ENCODE peak calls at places on chromosomes 12 and 14, in six cellular contexts. Y is psoas muscle, D is PC-3, R is lower leg skin, M is PC-9, L is heart left ventricle. T is an unnamed sample.

GRCh38 chr14:102239231-102239630 is 65.7 kb downstream of the MOK start:
- DNase-seq in M (no peak), Y (no peak), L (no peak), R (no peak), D (no peak), T (no peak)

GRCh38 chr14:59188461-59189280 is at the start of gene DAAM1:
- DNase-seq in R (peak), M (peak), D (peak), L (peak), Y (peak), T (peak)

GRCh38 chr14:79516009-79516408 is 695.3 kb downstream of the DIO2 start:
- DNase-seq in L (no peak), Y (no peak), M (no peak), R (no peak), D (no peak), T (no peak)

GRCh38 chr12:1614360-1614759 is 14.7 kb upstream of the WNT5B start:
- DNase-seq in D (no peak), Y (no peak), L (no peak), R (no peak), M (no peak), T (no peak)

GRCh38 chr12:38695057-38695456 is 210.3 kb downstream of the CPNE8 start:
- DNase-seq in L (no peak), Y (no peak), D (no peak), R (no peak), M (no peak), T (no peak)

GRCh38 chr12:80936353-80936641 is 1.4 kb downstream of the LIN7A start:
- DNase-seq in Y (no peak), L (no peak), M (no peak), D (no peak), R (no peak), T (no peak)

GRCh38 chr14:105087963-105088811 is 23.0 kb upstream of the GPR132 start:
- DNase-seq in D (peak), L (peak), M (peak), Y (no peak), R (peak), T (peak)

GRCh38 chr12:124720019-124720686 is 143.5 kb downstream of the SCARB1 start:
- DNase-seq in L (no peak), R (no peak), D (peak), Y (no peak), M (peak), T (no peak)

GRCh38 chr12:13000935-13001724 is 1.1 kb upstream of the HEBP1 start:
- DNase-seq in R (peak), D (peak), Y (peak), M (peak), L (peak), T (peak)

GRCh38 chr12:86170051-86170450 is 86.1 kb downstream of the MGAT4C start:
- DNase-seq in R (no peak), Y (no peak), L (no peak), M (no peak), D (no peak), T (no peak)

GRCh38 chr14:24382103-24382377 is 14.1 kb downstream of the NFATC4 start:
- DNase-seq in Y (no peak), D (no peak), M (no peak), L (no peak), R (peak), T (no peak)

GRCh38 chr14:68659021-68659931 is 133.6 kb downstream of the ZFP36L1 start:
- DNase-seq in L (no peak), Y (no peak), M (peak), D (no peak), R (peak), T (no peak)

GRCh38 chr12:110935588-110935987 is 15.2 kb upstream of the MYL2 start:
- DNase-seq in M (no peak), L (no peak), Y (no peak), D (no peak), R (peak), T (no peak)

GRCh38 chr12:52964556-52965336 is 15.8 kb downstream of the KRT18 start:
- DNase-seq in L (no peak), D (no peak), Y (no peak), M (no peak), R (no peak), T (no peak)

GRCh38 chr12:25558566-25558965 is 5.5 kb upstream of the LMNTD1 start:
- DNase-seq in Y (no peak), L (no peak), M (no peak), D (no peak), R (no peak), T (no peak)

GRCh38 chr14:105338392-105338791 is 23.8 kb downstream of the PACS2 start:
- DNase-seq in Y (no peak), M (no peak), R (no peak), D (no peak), L (no peak), T (no peak)

GRCh38 chr12:62783881-62784280 is 151.1 kb downstream of the PPM1H start:
- DNase-seq in D (no peak), L (no peak), Y (no peak), M (no peak), R (no peak), T (no peak)

GRCh38 chr14:99179946-99180345 is 92.1 kb downstream of the BCL11B start:
- DNase-seq in M (no peak), L (no peak), R (no peak), Y (no peak), D (no peak), T (peak)

GRCh38 chr14:65910108-65910507 is 497.6 kb downstream of the FUT8 start:
- DNase-seq in D (peak), L (no peak), M (no peak), Y (no peak), R (no peak), T (no peak)

GRCh38 chr12:92759634-92760268 is 57.0 kb downstream of the PLEKHG7 start:
- DNase-seq in M (peak), L (no peak), R (no peak), D (peak), Y (no peak), T (no peak)

GRCh38 chr12:87952850-87953249 is 76.4 kb downstream of the C12orf50 start:
- DNase-seq in R (no peak), L (no peak), D (no peak), Y (no peak), M (no peak), T (no peak)

GRCh38 chr14:28676481-28676880 is 90.1 kb upstream of the FOXG1 start:
- DNase-seq in R (no peak), D (peak), Y (no peak), M (no peak), L (no peak), T (no peak)

GRCh38 chr12:62781136-62781880 is 153.6 kb downstream of the PPM1H start:
- DNase-seq in D (no peak), R (no peak), Y (no peak), M (no peak), L (no peak), T (no peak)

GRCh38 chr12:70960484-70960883 is 39.9 kb upstream of the PTPRR start:
- DNase-seq in L (no peak), R (no peak), Y (no peak), M (no peak), D (no peak), T (no peak)

GRCh38 chr12:14366211-14366762 is 805 bp downstream of the ATF7IP start:
- DNase-seq in M (no peak), Y (no peak), R (no peak), L (no peak), D (peak), T (no peak)

GRCh38 chr14:37569729-37570128 is 25.3 kb downstream of the FOXA1 start:
- DNase-seq in D (no peak), R (no peak), M (no peak), Y (no peak), L (no peak), T (no peak)

GRCh38 chr14:88296343-88296742 is 26.7 kb downstream of the KCNK10 start:
- DNase-seq in L (no peak), Y (no peak), D (no peak), M (no peak), R (no peak), T (no peak)

DNA sequence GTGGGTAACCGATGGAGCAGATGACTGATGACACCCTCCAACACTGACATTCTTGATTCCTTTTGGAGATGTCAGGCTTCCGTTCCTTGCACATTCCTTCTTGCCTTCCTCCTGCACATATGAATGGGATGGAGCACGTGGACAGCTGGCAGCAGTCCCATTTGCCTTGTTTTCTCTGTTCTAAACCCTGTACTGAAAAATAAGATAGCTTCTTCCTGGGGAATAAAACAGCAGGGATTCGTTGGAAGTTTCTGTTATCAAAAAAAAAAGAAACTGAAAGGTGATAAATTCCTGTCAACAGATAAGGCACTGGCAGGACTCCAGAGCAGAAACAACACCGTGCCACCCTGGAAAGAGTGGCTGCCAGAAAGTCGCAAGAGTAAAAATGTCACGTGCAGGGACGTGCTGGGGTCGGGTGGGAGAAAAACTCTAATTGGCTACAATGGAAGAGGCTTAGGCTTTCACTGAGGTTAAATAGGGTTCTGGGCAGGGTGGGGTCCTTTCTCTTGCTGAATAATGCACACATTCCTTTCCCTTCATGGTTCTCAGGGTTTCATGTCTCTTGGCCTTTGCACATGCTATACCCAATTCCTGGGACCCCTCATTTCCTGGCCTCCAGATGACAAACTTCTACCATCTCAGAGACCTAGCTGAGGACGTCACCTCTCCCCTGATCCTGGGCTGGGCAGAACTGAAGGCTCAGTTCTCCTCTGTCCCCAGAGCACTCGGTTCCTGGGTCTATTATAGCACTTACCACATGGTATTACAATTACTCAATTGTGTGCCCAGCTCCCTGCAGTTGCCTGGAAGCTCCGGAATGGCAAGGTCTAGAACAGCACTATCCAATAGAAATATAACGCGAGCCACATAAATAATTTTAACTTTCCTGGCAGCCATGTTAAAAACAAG is 7.0 kb upstream of the NUAK1 start:
- DNase-seq in M (no peak), R (peak), L (peak), Y (no peak), D (no peak), T (no peak)
- H3K4me3 ChIP-seq in M (no peak), R (no peak), L (no peak), Y (no peak), D (no peak), T (no peak)

GRCh38 chr14:23052182-23052623 is 5.1 kb downstream of the CDH24 start:
- DNase-seq in L (no peak), Y (peak), D (no peak), R (no peak), M (no peak), T (no peak)
- TF ChIP-seq CTCF in L (peak), Y (no peak), D (peak), R (no peak), M (no peak), T (no peak)

GRCh38 chr12:95621725-95622124 is 70.4 kb upstream of the USP44 start:
- DNase-seq in L (no peak), R (no peak), Y (no peak), D (no peak), M (no peak), T (no peak)
- H3K4me3 ChIP-seq in L (no peak), R (no peak), Y (no peak), D (no peak), M (no peak), T (no peak)

DNA sequence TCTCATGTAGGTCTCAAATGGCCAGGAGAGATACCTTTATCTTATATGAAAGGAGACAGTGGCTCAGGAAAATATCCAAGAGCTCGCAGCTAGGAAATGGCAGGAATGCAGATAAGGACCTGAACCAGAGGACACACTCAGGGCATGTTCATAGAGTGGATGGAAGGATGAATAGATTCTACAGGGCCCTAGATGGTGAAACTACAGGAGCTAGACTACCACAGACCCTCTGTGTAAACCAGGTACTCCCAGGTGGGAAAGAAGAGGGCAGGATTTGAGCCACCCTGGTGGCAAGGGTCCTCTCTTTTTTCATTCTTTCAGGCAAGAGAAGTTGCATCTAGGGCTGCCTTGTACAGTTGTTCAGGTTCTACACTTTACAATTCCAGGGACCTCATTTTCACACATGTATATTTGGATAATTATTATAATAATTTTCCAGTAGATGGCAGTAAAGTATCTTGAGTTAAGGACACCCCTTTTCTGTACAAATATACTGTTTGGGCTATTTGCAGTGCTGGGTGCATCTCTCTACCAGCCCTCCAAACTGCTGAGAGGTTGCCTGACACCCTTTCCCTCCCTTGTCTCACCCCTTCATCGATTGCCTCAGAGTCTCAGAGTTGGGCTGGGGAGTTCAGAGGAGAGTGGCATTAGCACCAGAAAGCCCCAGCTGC is 10.5 kb upstream of the ZDHHC22 start:
- DNase-seq in Y (no peak), M (peak), D (peak), L (no peak), R (no peak), T (no peak)
- TF ChIP-seq CTCF in Y (peak), M (peak), D (peak), L (peak), R (no peak), T (no peak)

DNA sequence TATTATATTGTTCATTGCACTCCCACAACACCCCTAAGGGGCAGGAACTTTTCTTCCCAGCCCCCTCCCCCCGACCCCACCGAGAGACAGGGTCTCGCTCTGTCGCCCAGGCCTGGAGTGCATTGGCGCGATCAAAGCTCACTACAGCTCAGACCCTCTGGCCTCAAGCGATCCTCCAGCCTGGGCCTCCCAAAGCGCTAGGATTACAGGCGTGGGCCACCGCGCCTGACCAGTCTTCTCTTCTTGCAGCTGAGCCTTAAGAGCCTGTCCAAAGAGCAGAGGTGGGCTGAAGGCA is 310 bp upstream of the UNG start:
- DNase-seq in M (no peak), Y (no peak), R (no peak), L (no peak), D (no peak), T (no peak)
- H3K4me3 ChIP-seq in M (peak), Y (peak), R (no peak), L (no peak), D (peak), T (peak)

GRCh38 chr14:75427482-75428229 is at the start of gene JDP2:
- DNase-seq in R (peak), Y (peak), L (peak), M (peak), D (peak), T (peak)
- TF ChIP-seq CTCF in R (no peak), Y (peak), L (peak), M (no peak), D (no peak), T (no peak)

GRCh38 chr12:57739914-57740538 is 1.5 kb upstream of the AGAP2 start:
- DNase-seq in R (peak), L (no peak), D (no peak), Y (no peak), M (no peak), T (no peak)
- H3K4me3 ChIP-seq in R (no peak), L (peak), D (no peak), Y (no peak), M (no peak), T (no peak)

GRCh38 chr12:113935459-113935858 is 30.7 kb downstream of the RBM19 start:
- DNase-seq in M (no peak), R (no peak), D (no peak), L (no peak), Y (no peak), T (no peak)

GRCh38 chr12:113934060-113934829 is 31.9 kb downstream of the RBM19 start:
- DNase-seq in M (no peak), R (no peak), L (no peak), Y (no peak), D (no peak), T (no peak)

GRCh38 chr12:113934946-113935345 is 31.2 kb downstream of the RBM19 start:
- DNase-seq in D (no peak), Y (no peak), L (no peak), M (no peak), R (no peak), T (no peak)

GRCh38 chr12:113938471-113938870 is 27.7 kb downstream of the RBM19 start:
- DNase-seq in Y (no peak), D (no peak), L (no peak), M (no peak), R (no peak), T (no peak)

GRCh38 chr12:113936460-113936859 is 29.7 kb downstream of the RBM19 start:
- DNase-seq in M (no peak), D (no peak), R (no peak), L (no peak), Y (no peak), T (no peak)
- TF ChIP-seq CTCF in M (no peak), D (no peak), R (no peak), L (no peak), Y (no peak), T (no peak)

T was measured in left lung.